ENCODE peak calls at places on chromosomes 2 and 18, in six cellular contexts. M is pancreas, A is heart right ventricle, L is lower lobe of right lung, Z is cardiac muscle cell, R is astrocyte of the cerebellum. Y is an unnamed sample.

GRCh38 chr2:176122633-176123482 is at the start of gene HOXD9:
- DNase-seq in L (no peak), R (no peak), A (no peak), M (no peak), Z (no peak), Y (no peak)

GRCh38 chr2:43199492-43200481 is 26.6 kb downstream of the ZFP36L2 start:
- DNase-seq in Z (no peak), R (no peak), L (no peak), A (no peak), M (peak), Y (no peak)

GRCh38 chr2:24588294-24588693 is 97.2 kb downstream of the NCOA1 start:
- DNase-seq in L (no peak), Z (no peak), R (no peak), M (no peak), A (no peak), Y (no peak)

GRCh38 chr2:235097196-235097895 is 145.5 kb downstream of the SH3BP4 start:
- DNase-seq in M (no peak), L (no peak), A (no peak), R (no peak), Z (no peak), Y (no peak)

GRCh38 chr2:236799391-236800048 is 229.9 kb downstream of the ACKR3 start:
- DNase-seq in M (no peak), A (no peak), L (no peak), Z (no peak), R (no peak), Y (no peak)

GRCh38 chr2:133568172-133568571 is at the start of gene NCKAP5:
- DNase-seq in Z (peak), M (no peak), A (peak), L (no peak), R (peak), Y (no peak)

GRCh38 chr2:105403241-105403784 is 4.5 kb upstream of the FHL2 start:
- DNase-seq in Z (no peak), M (no peak), R (no peak), L (no peak), A (no peak), Y (no peak)

GRCh38 chr18:26806224-26806623 is 59.3 kb downstream of the AQP4 start:
- DNase-seq in R (no peak), A (no peak), Z (no peak), L (no peak), M (no peak), Y (no peak)

GRCh38 chr18:62827397-62827796 is 112.1 kb downstream of the PHLPP1 start:
- DNase-seq in A (no peak), Z (no peak), M (no peak), R (no peak), L (no peak), Y (no peak)

GRCh38 chr18:11149441-11150270 is at the start of gene PIEZO2:
- DNase-seq in A (peak), R (peak), M (peak), Z (peak), L (peak), Y (peak)

GRCh38 chr2:119485336-119486110 is 38.8 kb downstream of the SCTR start:
- DNase-seq in M (peak), L (no peak), Z (no peak), R (no peak), A (peak), Y (no peak)

GRCh38 chr2:142723236-142723635 is 154.2 kb upstream of the KYNU start:
- DNase-seq in M (no peak), A (no peak), Z (no peak), R (no peak), L (no peak), Y (no peak)

GRCh38 chr2:164717000-164717597 is 95.8 kb upstream of the GRB14 start:
- DNase-seq in Z (peak), R (no peak), A (no peak), L (no peak), M (no peak), Y (no peak)

GRCh38 chr2:6872412-6872811 is 5.2 kb upstream of the RSAD2 start:
- DNase-seq in A (no peak), M (no peak), L (no peak), R (no peak), Z (no peak), Y (no peak)

GRCh38 chr2:64945973-64946736 is 43.0 kb upstream of the SLC1A4 start:
- DNase-seq in Z (peak), A (no peak), R (no peak), L (peak), M (no peak), Y (peak)

GRCh38 chr2:190766581-190766980 is 114.0 kb upstream of the GLS start:
- DNase-seq in M (no peak), A (no peak), L (no peak), Z (no peak), R (no peak), Y (no peak)

GRCh38 chr2:219726916-219727315 is 99.5 kb downstream of the SLC4A3 start:
- DNase-seq in A (no peak), R (no peak), M (no peak), Z (peak), L (no peak), Y (no peak)

GRCh38 chr18:65906621-65907034 is 155.8 kb downstream of the CDH7 start:
- DNase-seq in R (no peak), M (no peak), Z (no peak), A (no peak), L (no peak), Y (no peak)

GRCh38 chr18:79614211-79615028 is 65.2 kb upstream of the CTDP1 start:
- DNase-seq in L (peak), Z (no peak), R (no peak), A (no peak), M (no peak), Y (no peak)

GRCh38 chr2:45675130-45675812 is 23.8 kb downstream of the PRKCE start:
- DNase-seq in A (peak), R (no peak), L (peak), Z (peak), M (peak), Y (no peak)

GRCh38 chr2:85504434-85505261 is 34.3 kb upstream of the MAT2A start:
- DNase-seq in Z (peak), L (no peak), R (peak), A (peak), M (no peak), Y (no peak)

GRCh38 chr18:59501876-59502221 is 142.8 kb upstream of the LMAN1 start:
- DNase-seq in R (no peak), M (no peak), L (no peak), Z (no peak), A (no peak), Y (no peak)

GRCh38 chr2:225354281-225354774 is 45.2 kb upstream of the NYAP2 start:
- DNase-seq in R (peak), Z (no peak), M (no peak), A (no peak), L (no peak), Y (no peak)

GRCh38 chr2:48045613-48046012 is 139.3 kb upstream of the FBXO11 start:
- DNase-seq in R (no peak), M (no peak), Z (no peak), L (no peak), A (no peak), Y (peak)

GRCh38 chr2:126413079-126413478 is 242.9 kb upstream of the GYPC start:
- DNase-seq in A (no peak), M (no peak), Z (no peak), R (no peak), L (no peak), Y (peak)

GRCh38 chr2:152925540-152926448 is 207.4 kb downstream of the ARL6IP6 start:
- DNase-seq in R (peak), M (peak), A (peak), L (peak), Z (peak), Y (peak)

GRCh38 chr2:241943961-241944575 is 74.5 kb downstream of the RTP5 start:
- DNase-seq in Z (no peak), A (no peak), R (no peak), L (no peak), M (no peak), Y (no peak)

GRCh38 chr2:216696751-216697560 is 1.6 kb upstream of the IGFBP5 start:
- DNase-seq in Z (peak), L (no peak), M (no peak), A (no peak), R (no peak), Y (no peak)

GRCh38 chr2:46909771-46910419 is 5.7 kb downstream of the MCFD2 start:
- DNase-seq in Z (peak), R (peak), M (no peak), A (no peak), L (no peak), Y (peak)

GRCh38 chr2:127053731-127054603 is 53.0 kb downstream of the BIN1 start:
- DNase-seq in L (peak), M (no peak), R (no peak), Z (no peak), A (no peak), Y (no peak)

DNA sequence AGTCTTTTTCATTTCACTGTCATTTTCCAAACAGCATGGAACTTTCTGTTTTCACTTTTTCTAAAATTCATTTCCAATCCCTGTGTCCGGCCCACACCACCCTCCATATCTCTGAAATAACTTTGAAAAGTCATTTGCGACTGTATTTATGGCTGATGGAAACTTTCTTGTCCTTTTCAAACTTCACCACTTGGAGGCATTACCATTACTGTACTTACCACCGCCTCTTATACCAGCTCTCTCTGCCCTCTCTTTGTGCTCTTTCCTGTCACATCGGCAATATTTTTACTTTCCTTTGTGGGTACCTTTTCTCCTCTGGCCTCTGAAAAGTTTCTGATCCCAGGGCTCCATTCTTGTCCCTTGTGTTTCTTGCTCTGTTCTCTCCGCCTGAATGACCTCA is 39.5 kb upstream of the IL1RL1 start:
- DNase-seq in M (no peak), A (no peak), Z (no peak), R (no peak), L (no peak), Y (no peak)
- TF ChIP-seq CTCF in M (no peak), A (no peak), Z (no peak), R (no peak), L (no peak), Y (no peak)

DNA sequence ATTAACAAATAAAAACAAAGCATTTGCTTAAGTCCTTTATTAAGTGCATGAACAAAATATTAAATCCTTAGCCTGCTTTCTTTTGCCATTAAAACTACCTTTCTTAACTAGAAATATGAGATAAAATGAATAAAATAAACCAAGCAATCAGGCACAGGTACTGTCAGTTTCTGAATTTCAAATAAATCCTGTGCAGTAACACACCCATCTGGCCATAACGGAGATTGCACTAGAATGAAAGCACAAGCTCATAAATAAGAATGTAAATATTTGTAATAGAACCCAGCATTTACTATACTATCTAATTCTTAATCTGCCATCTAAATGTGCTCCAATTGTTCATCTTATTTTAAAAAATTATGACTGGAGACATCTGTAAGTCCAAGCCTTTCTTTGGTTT is 31.9 kb downstream of the PRKRA start:
- DNase-seq in M (no peak), Z (peak), R (no peak), A (no peak), L (no peak), Y (peak)
- TF ChIP-seq CTCF in M (no peak), Z (peak), R (peak), A (no peak), L (peak), Y (peak)

DNA sequence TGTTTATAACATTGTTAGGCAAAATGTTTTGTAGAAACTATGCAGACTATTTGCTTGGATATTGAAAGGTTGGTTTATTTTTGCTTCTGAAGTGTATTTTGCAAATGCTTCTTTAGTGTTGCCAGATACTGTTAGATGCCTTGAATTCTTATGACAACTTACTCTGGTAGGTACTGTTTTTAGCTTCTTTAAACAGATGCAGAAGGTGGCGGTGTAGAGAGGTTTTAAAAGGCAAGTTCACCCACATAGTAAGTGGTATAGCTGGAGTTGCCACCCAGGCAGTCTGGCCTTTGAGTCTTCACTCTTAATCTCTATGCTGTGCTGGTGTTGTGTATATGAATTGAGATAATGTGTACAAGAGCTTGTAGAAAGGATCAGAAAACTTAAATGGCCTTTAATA is 3.6 kb downstream of the PCYOX1 start:
- DNase-seq in R (no peak), Z (no peak), L (no peak), A (no peak), M (no peak), Y (no peak)
- TF ChIP-seq CTCF in R (no peak), Z (no peak), L (no peak), A (no peak), M (no peak), Y (no peak)

GRCh38 chr2:227808936-227809335 is 4.7 kb upstream of the CCL20 start:
- DNase-seq in L (no peak), Z (no peak), M (no peak), R (no peak), A (no peak), Y (no peak)
- TF ChIP-seq CTCF in L (no peak), Z (no peak), M (no peak), R (no peak), A (no peak), Y (no peak)

GRCh38 chr18:3498705-3499451 is 48.9 kb downstream of the TGIF1 start:
- DNase-seq in Z (peak), M (peak), R (no peak), A (no peak), L (peak), Y (no peak)
- TF ChIP-seq CTCF in Z (no peak), M (no peak), R (no peak), A (no peak), L (no peak), Y (no peak)

GRCh38 chr18:45850021-45850420 is 24.5 kb downstream of the SIGLEC15 start:
- DNase-seq in M (no peak), L (no peak), Z (no peak), R (no peak), A (no peak), Y (peak)
- TF ChIP-seq CTCF in M (no peak), L (no peak), Z (peak), R (peak), A (peak), Y (peak)

DNA sequence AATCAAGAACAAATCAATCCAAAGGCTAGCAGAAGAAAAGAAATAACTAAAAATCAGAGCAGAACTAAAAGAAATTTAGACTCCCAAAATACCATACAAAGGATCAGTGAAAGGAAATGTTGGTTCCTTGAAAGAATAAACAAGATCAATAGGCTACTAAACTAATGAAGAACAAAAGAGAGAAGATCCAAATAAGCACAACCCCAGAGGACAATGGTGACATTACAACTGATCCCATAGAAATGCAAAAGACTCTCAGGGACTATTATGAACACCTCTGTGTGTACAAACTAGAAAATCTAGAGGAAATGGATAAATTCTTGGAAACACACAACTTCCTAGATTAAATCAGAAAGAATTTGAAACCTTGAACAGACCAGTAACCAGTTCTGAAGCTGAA is 1186.9 kb downstream of the LRP1B start:
- DNase-seq in M (no peak), R (no peak), L (no peak), Z (no peak), A (no peak), Y (no peak)
- TF ChIP-seq CTCF in M (no peak), R (no peak), L (no peak), Z (no peak), A (no peak), Y (no peak)

GRCh38 chr2:231786177-231786916 is at the start of gene COPS7B:
- DNase-seq in L (peak), R (peak), M (peak), Z (peak), A (peak), Y (peak)
- TF ChIP-seq CTCF in L (no peak), R (peak), M (no peak), Z (peak), A (no peak), Y (peak)

GRCh38 chr2:109466674-109467575 is 146.8 kb downstream of the SEPTIN10 start:
- DNase-seq in M (no peak), R (no peak), Z (no peak), A (no peak), L (peak), Y (no peak)
- TF ChIP-seq CTCF in M (no peak), R (no peak), Z (no peak), A (no peak), L (no peak), Y (no peak)

Y was measured in GM12865.